ENCODE peak calls at places on chromosomes 16 and 17, in six cellular contexts. One of them, this sample, is unnamed.

GRCh38 chr16:76386784-76387183 is 109.6 kb downstream of the CNTNAP4 start:
- DNase-seq in WERI-Rb-1: no peak
- DNase-seq in effector memory CD4-positive, alpha-beta T cell: no peak
- DNase-seq in psoas muscle: no peak
- DNase-seq in PC-3: peak; percentile 8
- DNase-seq in bronchial epithelial cell: peak; percentile 16
- DNase-seq in this sample: no peak

GRCh38 chr17:79788989-79789942 is 7.6 kb downstream of the CBX8 start:
- DNase-seq in WERI-Rb-1: peak; percentile 76
- DNase-seq in effector memory CD4-positive, alpha-beta T cell: no peak
- DNase-seq in psoas muscle: no peak
- DNase-seq in PC-3: no peak
- DNase-seq in bronchial epithelial cell: no peak
- DNase-seq in this sample: no peak

GRCh38 chr17:4998666-4999428 is 1.1 kb downstream of the KIF1C start:
- DNase-seq in WERI-Rb-1: no peak
- DNase-seq in effector memory CD4-positive, alpha-beta T cell: no peak
- DNase-seq in psoas muscle: no peak
- DNase-seq in PC-3: peak; percentile 2
- DNase-seq in bronchial epithelial cell: no peak
- DNase-seq in this sample: peak; percentile 46

GRCh38 chr16:25174285-25174684 is 42.5 kb upstream of the AQP8 start:
- DNase-seq in WERI-Rb-1: no peak
- DNase-seq in effector memory CD4-positive, alpha-beta T cell: no peak
- DNase-seq in psoas muscle: no peak
- DNase-seq in PC-3: no peak
- DNase-seq in bronchial epithelial cell: no peak
- DNase-seq in this sample: no peak

GRCh38 chr17:45332989-45333701 is 16.3 kb upstream of the MAP3K14 start:
- DNase-seq in WERI-Rb-1: no peak
- DNase-seq in effector memory CD4-positive, alpha-beta T cell: no peak
- DNase-seq in psoas muscle: no peak
- DNase-seq in PC-3: peak; percentile 31
- DNase-seq in bronchial epithelial cell: no peak
- DNase-seq in this sample: no peak

GRCh38 chr17:83012873-83013778 is 66.3 kb upstream of the METRNL start:
- DNase-seq in WERI-Rb-1: no peak
- DNase-seq in effector memory CD4-positive, alpha-beta T cell: no peak
- DNase-seq in psoas muscle: no peak
- DNase-seq in PC-3: no peak
- DNase-seq in bronchial epithelial cell: peak; percentile 27
- DNase-seq in this sample: no peak

GRCh38 chr17:81481011-81481799 is 31.4 kb downstream of the ACTG1 start:
- DNase-seq in WERI-Rb-1: peak; percentile 92
- DNase-seq in effector memory CD4-positive, alpha-beta T cell: peak; percentile 44
- DNase-seq in psoas muscle: peak; percentile 89
- DNase-seq in PC-3: no peak
- DNase-seq in bronchial epithelial cell: no peak
- DNase-seq in this sample: peak; percentile 58

GRCh38 chr17:78796134-78796900 is 14.2 kb upstream of the CYTH1 start:
- DNase-seq in WERI-Rb-1: no peak
- DNase-seq in effector memory CD4-positive, alpha-beta T cell: no peak
- DNase-seq in psoas muscle: peak; percentile 36
- DNase-seq in PC-3: no peak
- DNase-seq in bronchial epithelial cell: no peak
- DNase-seq in this sample: no peak

GRCh38 chr17:81578038-81578441 is 25.9 kb upstream of the FAAP100 start:
- DNase-seq in WERI-Rb-1: no peak
- DNase-seq in effector memory CD4-positive, alpha-beta T cell: no peak
- DNase-seq in psoas muscle: no peak
- DNase-seq in PC-3: peak; percentile 38
- DNase-seq in bronchial epithelial cell: peak; percentile 49
- DNase-seq in this sample: no peak

GRCh38 chr17:10789694-10790271 is 14.1 kb downstream of the TMEM238L start:
- DNase-seq in WERI-Rb-1: no peak
- DNase-seq in effector memory CD4-positive, alpha-beta T cell: no peak
- DNase-seq in psoas muscle: no peak
- DNase-seq in PC-3: no peak
- DNase-seq in bronchial epithelial cell: no peak
- DNase-seq in this sample: no peak

GRCh38 chr17:4033751-4034251 is 69.6 kb upstream of the ATP2A3 start:
- DNase-seq in WERI-Rb-1: no peak
- DNase-seq in effector memory CD4-positive, alpha-beta T cell: no peak
- DNase-seq in psoas muscle: no peak
- DNase-seq in PC-3: no peak
- DNase-seq in bronchial epithelial cell: no peak
- DNase-seq in this sample: peak; percentile 84

GRCh38 chr16:55494994-55495421 is 13.9 kb upstream of the LPCAT2 start:
- DNase-seq in WERI-Rb-1: peak; percentile 54
- DNase-seq in effector memory CD4-positive, alpha-beta T cell: no peak
- DNase-seq in psoas muscle: no peak
- DNase-seq in PC-3: peak; percentile 32
- DNase-seq in bronchial epithelial cell: peak; percentile 81
- DNase-seq in this sample: peak; percentile 72

GRCh38 chr17:41768682-41769288 is 17.7 kb downstream of the JUP start:
- DNase-seq in WERI-Rb-1: peak; percentile 78
- DNase-seq in effector memory CD4-positive, alpha-beta T cell: no peak
- DNase-seq in psoas muscle: no peak
- DNase-seq in PC-3: no peak
- DNase-seq in bronchial epithelial cell: no peak
- DNase-seq in this sample: no peak

GRCh38 chr16:89359296-89360147 is 130.8 kb downstream of the ANKRD11 start:
- DNase-seq in WERI-Rb-1: peak; percentile 66
- DNase-seq in effector memory CD4-positive, alpha-beta T cell: no peak
- DNase-seq in psoas muscle: peak; percentile 54
- DNase-seq in PC-3: no peak
- DNase-seq in bronchial epithelial cell: no peak
- DNase-seq in this sample: no peak

GRCh38 chr17:4236456-4236855 is 27.3 kb downstream of the ANKFY1 start:
- DNase-seq in WERI-Rb-1: no peak
- DNase-seq in effector memory CD4-positive, alpha-beta T cell: no peak
- DNase-seq in psoas muscle: no peak
- DNase-seq in PC-3: no peak
- DNase-seq in bronchial epithelial cell: no peak
- DNase-seq in this sample: no peak

GRCh38 chr16:79767597-79768280 is 167.2 kb upstream of the MAF start:
- DNase-seq in WERI-Rb-1: no peak
- DNase-seq in effector memory CD4-positive, alpha-beta T cell: no peak
- DNase-seq in psoas muscle: peak; percentile 45
- DNase-seq in PC-3: no peak
- DNase-seq in bronchial epithelial cell: peak; percentile 50
- DNase-seq in this sample: peak; percentile 24

GRCh38 chr16:71441348-71441781 is 489 bp downstream of the TLE7 start:
- DNase-seq in WERI-Rb-1: no peak
- DNase-seq in effector memory CD4-positive, alpha-beta T cell: no peak
- DNase-seq in psoas muscle: no peak
- DNase-seq in PC-3: no peak
- DNase-seq in bronchial epithelial cell: no peak
- DNase-seq in this sample: no peak

GRCh38 chr17:44898768-44899073 is 524 bp downstream of the EFTUD2 start:
- DNase-seq in WERI-Rb-1: no peak
- DNase-seq in effector memory CD4-positive, alpha-beta T cell: no peak
- DNase-seq in psoas muscle: no peak
- DNase-seq in PC-3: peak; percentile 63
- DNase-seq in bronchial epithelial cell: peak; percentile 34
- DNase-seq in this sample: peak; percentile 51

GRCh38 chr16:12268602-12269001 is 292.1 kb downstream of the SNX29 start:
- DNase-seq in WERI-Rb-1: no peak
- DNase-seq in effector memory CD4-positive, alpha-beta T cell: no peak
- DNase-seq in psoas muscle: no peak
- DNase-seq in PC-3: no peak
- DNase-seq in bronchial epithelial cell: no peak
- DNase-seq in this sample: no peak

GRCh38 chr16:54331241-54332002 is 44.8 kb upstream of the IRX3 start:
- DNase-seq in WERI-Rb-1: no peak
- DNase-seq in effector memory CD4-positive, alpha-beta T cell: no peak
- DNase-seq in psoas muscle: no peak
- DNase-seq in PC-3: no peak
- DNase-seq in bronchial epithelial cell: no peak
- DNase-seq in this sample: no peak

GRCh38 chr16:68369697-68370096 is 58.9 kb downstream of the PRMT7 start:
- DNase-seq in WERI-Rb-1: no peak
- DNase-seq in effector memory CD4-positive, alpha-beta T cell: no peak
- DNase-seq in psoas muscle: no peak
- DNase-seq in PC-3: no peak
- DNase-seq in bronchial epithelial cell: no peak
- DNase-seq in this sample: no peak

GRCh38 chr17:29076722-29077121 is 33.8 kb downstream of the PIPOX start:
- DNase-seq in WERI-Rb-1: no peak
- DNase-seq in effector memory CD4-positive, alpha-beta T cell: no peak
- DNase-seq in psoas muscle: no peak
- DNase-seq in PC-3: no peak
- DNase-seq in bronchial epithelial cell: no peak
- DNase-seq in this sample: no peak

GRCh38 chr17:71460943-71461342 is 659.9 kb upstream of the SOX9 start:
- DNase-seq in WERI-Rb-1: peak; percentile 30
- DNase-seq in effector memory CD4-positive, alpha-beta T cell: no peak
- DNase-seq in psoas muscle: no peak
- DNase-seq in PC-3: peak; percentile 74
- DNase-seq in bronchial epithelial cell: peak; percentile 28
- DNase-seq in this sample: peak; percentile 56

GRCh38 chr16:51465026-51465425 is 314.0 kb upstream of the SALL1 start:
- DNase-seq in WERI-Rb-1: peak; percentile 52
- DNase-seq in effector memory CD4-positive, alpha-beta T cell: no peak
- DNase-seq in psoas muscle: no peak
- DNase-seq in PC-3: no peak
- DNase-seq in bronchial epithelial cell: no peak
- DNase-seq in this sample: no peak

GRCh38 chr16:30418350-30419181 is 11.2 kb downstream of the ZNF771 start:
- DNase-seq in WERI-Rb-1: no peak
- DNase-seq in effector memory CD4-positive, alpha-beta T cell: no peak
- DNase-seq in psoas muscle: no peak
- DNase-seq in PC-3: peak; percentile 15
- DNase-seq in bronchial epithelial cell: no peak
- DNase-seq in this sample: no peak

GRCh38 chr16:30416047-30416603 is 8.7 kb downstream of the ZNF771 start:
- DNase-seq in WERI-Rb-1: no peak
- DNase-seq in effector memory CD4-positive, alpha-beta T cell: no peak
- DNase-seq in psoas muscle: no peak
- DNase-seq in PC-3: no peak
- DNase-seq in bronchial epithelial cell: no peak
- DNase-seq in this sample: no peak

GRCh38 chr16:30416624-30417298 is 9.4 kb downstream of the ZNF771 start:
- DNase-seq in WERI-Rb-1: no peak
- DNase-seq in effector memory CD4-positive, alpha-beta T cell: no peak
- DNase-seq in psoas muscle: no peak
- DNase-seq in PC-3: no peak
- DNase-seq in bronchial epithelial cell: no peak
- DNase-seq in this sample: no peak

GRCh38 chr16:30421010-30421409 is 8.8 kb downstream of the DCTPP1 start:
- DNase-seq in WERI-Rb-1: no peak
- DNase-seq in effector memory CD4-positive, alpha-beta T cell: no peak
- DNase-seq in psoas muscle: no peak
- DNase-seq in PC-3: no peak
- DNase-seq in bronchial epithelial cell: no peak
- DNase-seq in this sample: no peak

GRCh38 chr16:30417447-30418349 is 10.3 kb downstream of the ZNF771 start:
- DNase-seq in WERI-Rb-1: peak; percentile 91
- DNase-seq in effector memory CD4-positive, alpha-beta T cell: peak; percentile 79
- DNase-seq in psoas muscle: peak; percentile 94
- DNase-seq in PC-3: peak; percentile 94
- DNase-seq in bronchial epithelial cell: peak; percentile 86
- DNase-seq in this sample: peak; percentile 92
- H3K4me3 ChIP-seq in WERI-Rb-1: peak overlapping the region; percentile 44
- H3K4me3 ChIP-seq in effector memory CD4-positive, alpha-beta T cell: peak overlapping the region; percentile 78
- H3K4me3 ChIP-seq in psoas muscle: peak overlapping the region; percentile 72
- H3K4me3 ChIP-seq in PC-3: peak overlapping the region; percentile 68
- H3K4me3 ChIP-seq in bronchial epithelial cell: peak overlapping the region; percentile 54
- H3K4me3 ChIP-seq in this sample: peak overlapping the region; percentile 18

GRCh38 chr17:17582372-17582771 is 9.1 kb downstream of the PEMT start:
- DNase-seq in WERI-Rb-1: no peak
- DNase-seq in effector memory CD4-positive, alpha-beta T cell: no peak
- DNase-seq in psoas muscle: no peak
- DNase-seq in PC-3: no peak
- DNase-seq in bronchial epithelial cell: no peak
- DNase-seq in this sample: no peak

GRCh38 chr17:17577373-17577772 is 14.1 kb downstream of the PEMT start:
- DNase-seq in WERI-Rb-1: no peak
- DNase-seq in effector memory CD4-positive, alpha-beta T cell: no peak
- DNase-seq in psoas muscle: no peak
- DNase-seq in PC-3: no peak
- DNase-seq in bronchial epithelial cell: no peak
- DNase-seq in this sample: no peak

GRCh38 chr17:17581509-17581908 is 10.0 kb downstream of the PEMT start:
- DNase-seq in WERI-Rb-1: peak; percentile 55
- DNase-seq in effector memory CD4-positive, alpha-beta T cell: no peak
- DNase-seq in psoas muscle: no peak
- DNase-seq in PC-3: no peak
- DNase-seq in bronchial epithelial cell: no peak
- DNase-seq in this sample: no peak

GRCh38 chr17:17579691-17580090 is 11.8 kb downstream of the PEMT start:
- DNase-seq in WERI-Rb-1: no peak
- DNase-seq in effector memory CD4-positive, alpha-beta T cell: no peak
- DNase-seq in psoas muscle: no peak
- DNase-seq in PC-3: peak; percentile 61
- DNase-seq in bronchial epithelial cell: no peak
- DNase-seq in this sample: no peak

GRCh38 chr17:17580662-17581470 is 10.6 kb downstream of the PEMT start:
- DNase-seq in WERI-Rb-1: peak; percentile 76
- DNase-seq in effector memory CD4-positive, alpha-beta T cell: no peak
- DNase-seq in psoas muscle: peak; percentile 75
- DNase-seq in PC-3: peak; percentile 70
- DNase-seq in bronchial epithelial cell: no peak
- DNase-seq in this sample: no peak
- H3K4me3 ChIP-seq in WERI-Rb-1: no peak overlapping the region
- H3K4me3 ChIP-seq in effector memory CD4-positive, alpha-beta T cell: no peak overlapping the region
- H3K4me3 ChIP-seq in psoas muscle: no peak overlapping the region
- H3K4me3 ChIP-seq in PC-3: peak overlapping the region; percentile 11
- H3K4me3 ChIP-seq in bronchial epithelial cell: no peak overlapping the region
- H3K4me3 ChIP-seq in this sample: no peak overlapping the region

DNA sequence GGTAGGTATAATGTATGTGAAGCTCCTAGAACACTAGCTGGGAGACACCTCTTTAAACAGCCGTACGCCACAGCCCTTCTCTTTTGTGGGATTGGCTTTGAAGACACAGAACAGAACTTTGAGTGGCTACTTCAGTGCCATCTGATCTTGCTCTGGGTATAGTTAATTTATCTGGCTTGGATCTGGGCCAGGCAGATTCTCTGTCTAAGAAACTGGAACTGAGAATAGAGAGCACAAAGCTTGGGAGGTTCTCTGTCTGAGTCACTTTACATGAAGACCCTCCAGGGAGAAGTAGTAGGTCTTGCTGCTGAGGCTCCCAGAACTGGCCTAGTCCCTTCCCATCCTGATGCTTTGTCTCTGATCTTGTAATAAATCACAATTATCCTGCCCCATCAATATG is 721.0 kb upstream of the KIF2B start:
- DNase-seq in WERI-Rb-1: no peak
- DNase-seq in effector memory CD4-positive, alpha-beta T cell: no peak
- DNase-seq in psoas muscle: no peak
- DNase-seq in PC-3: no peak
- DNase-seq in bronchial epithelial cell: no peak
- DNase-seq in this sample: no peak
- H3K4me3 ChIP-seq in WERI-Rb-1: no peak overlapping the region
- H3K4me3 ChIP-seq in effector memory CD4-positive, alpha-beta T cell: no peak overlapping the region
- H3K4me3 ChIP-seq in psoas muscle: no peak overlapping the region
- H3K4me3 ChIP-seq in PC-3: no peak overlapping the region
- H3K4me3 ChIP-seq in bronchial epithelial cell: no peak overlapping the region
- H3K4me3 ChIP-seq in this sample: no peak overlapping the region

DNA sequence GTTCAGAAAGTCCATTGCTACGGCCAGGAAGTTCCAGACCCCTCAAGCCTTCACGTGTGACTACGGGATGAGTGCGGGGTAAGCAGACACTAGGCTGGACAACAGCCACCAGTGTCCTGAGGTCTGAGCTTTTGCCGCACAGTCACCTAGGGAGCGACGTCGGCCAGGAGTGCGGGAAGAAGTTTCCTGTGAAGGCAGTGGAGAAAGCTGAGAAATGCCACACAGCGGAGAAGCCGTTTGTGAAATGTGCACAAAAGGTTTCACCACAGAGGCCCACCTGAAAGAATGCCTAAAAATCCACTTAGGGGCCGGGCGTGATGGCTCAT is 47.4 kb downstream of the SHCBP1 start:
- DNase-seq in WERI-Rb-1: no peak
- DNase-seq in effector memory CD4-positive, alpha-beta T cell: no peak
- DNase-seq in psoas muscle: no peak
- DNase-seq in PC-3: no peak
- DNase-seq in bronchial epithelial cell: no peak
- DNase-seq in this sample: no peak
- H3K4me3 ChIP-seq in WERI-Rb-1: no peak overlapping the region
- H3K4me3 ChIP-seq in effector memory CD4-positive, alpha-beta T cell: no peak overlapping the region
- H3K4me3 ChIP-seq in psoas muscle: no peak overlapping the region
- H3K4me3 ChIP-seq in PC-3: peak overlapping the region; percentile 2
- H3K4me3 ChIP-seq in bronchial epithelial cell: no peak overlapping the region
- H3K4me3 ChIP-seq in this sample: no peak overlapping the region